ENCODE peak calls at places on chromosomes 4 and X, in ten cellular contexts. B is neural crest cell, C is neural progenitor cell, P is caudate nucleus, O is Ammon's horn, Q is astrocyte of the spinal cord, T is H7, I is H9, L is left lobe of liver, F is HEK293T. U is an unnamed sample.
A peak's percentile ranks its signal among the peaks of the same experiment; 100 is the strongest.

GRCh38 chr4:168812806-168813205 is 197.2 kb downstream of the CBR4 start:
- DNase-seq in L (no peak), I (no peak), T (peak; percentile 44), F (no peak), P (no peak), Q (no peak), O (no peak), B (no peak), C (peak; percentile 56), U (no peak)

GRCh38 chr4:179989975-179990374 is 2253.2 kb upstream of the TENM3 start:
- DNase-seq in B (no peak), Q (no peak), F (no peak), C (no peak), O (no peak), P (no peak), L (no peak), T (no peak), I (no peak), U (no peak)

GRCh38 chr4:182351485-182351884 is 108.3 kb downstream of the TENM3 start:
- DNase-seq in C (peak; percentile 22), L (no peak), P (no peak), I (no peak), T (no peak), F (no peak), O (no peak), B (no peak), Q (no peak), U (no peak)

GRCh38 chr4:158018831-158019230 is 154.0 kb downstream of the GASK1B start:
- DNase-seq in I (no peak), T (no peak), F (no peak), P (no peak), C (no peak), L (no peak), O (no peak), B (no peak), Q (no peak), U (no peak)

GRCh38 chr4:104860227-104861123 is 286.2 kb upstream of the TET2 start:
- DNase-seq in B (peak; percentile 60), O (peak; percentile 84), F (peak; percentile 45), I (peak; percentile 62), L (no peak), T (peak; percentile 53), Q (peak; percentile 84), C (peak; percentile 87), P (peak; percentile 23), U (peak; percentile 21)

GRCh38 chr4:187484186-187484585 is 511.4 kb upstream of the ZFP42 start:
- DNase-seq in C (no peak), P (no peak), I (no peak), O (no peak), Q (no peak), B (no peak), F (no peak), L (no peak), T (no peak), U (no peak)

GRCh38 chrX:93580634-93581033 is 92.7 kb downstream of the NAP1L3 start:
- DNase-seq in F (no peak), L (no peak), I (no peak), O (no peak), Q (no peak), T (no peak), C (no peak), P (no peak), B (no peak), U (no peak)

GRCh38 chr4:30847958-30848357 is 127.8 kb downstream of the PCDH7 start:
- DNase-seq in P (no peak), I (no peak), L (no peak), O (no peak), Q (no peak), T (no peak), C (no peak), B (no peak), F (no peak), U (no peak)

GRCh38 chr4:168741281-168742173 is 244.7 kb downstream of the PALLD start:
- DNase-seq in O (peak; percentile 40), F (no peak), P (no peak), C (no peak), I (no peak), L (no peak), Q (no peak), T (no peak), B (no peak), U (no peak)

GRCh38 chr4:127304356-127304755 is 328.4 kb upstream of the INTU start:
- DNase-seq in T (no peak), P (no peak), L (no peak), C (no peak), O (no peak), B (no peak), Q (peak; percentile 88), I (no peak), F (no peak), U (no peak)

GRCh38 chr4:102174800-102175199 is 170.5 kb downstream of the SLC39A8 start:
- DNase-seq in Q (peak; percentile 66), L (no peak), O (no peak), F (no peak), B (no peak), P (no peak), T (no peak), C (no peak), I (no peak), U (no peak)

GRCh38 chr4:37827030-37827705 is 682 bp downstream of the PGM2 start:
- DNase-seq in I (no peak), F (peak; percentile 6), C (no peak), B (no peak), P (no peak), Q (peak; percentile 50), L (no peak), O (no peak), T (no peak), U (no peak)

GRCh38 chr4:141524116-141524515 is 112.3 kb upstream of the IL15 start:
- DNase-seq in Q (no peak), F (no peak), C (no peak), P (no peak), T (no peak), I (no peak), L (no peak), B (no peak), O (no peak), U (no peak)

GRCh38 chr4:104616401-104616820 is 121.7 kb upstream of the CXXC4 start:
- DNase-seq in C (no peak), B (no peak), I (no peak), F (no peak), P (no peak), L (no peak), T (no peak), Q (peak; percentile 5), O (peak; percentile 35), U (no peak)

GRCh38 chrX:48508400-48509244 is at the start of gene PORCN:
- DNase-seq in B (peak; percentile 56), L (peak; percentile 78), T (peak; percentile 96), O (peak; percentile 76), Q (peak; percentile 63), F (peak; percentile 77), C (peak; percentile 84), P (peak; percentile 32), I (peak; percentile 74), U (peak; percentile 42)

GRCh38 chr4:2417765-2418651 is at the start of gene ZFYVE28:
- DNase-seq in B (no peak), T (peak; percentile 82), Q (peak; percentile 48), F (peak; percentile 44), O (peak; percentile 22), P (no peak), L (no peak), I (no peak), C (peak; percentile 39), U (no peak)

GRCh38 chrX:154457491-154458115 is 478 bp upstream of the PLXNA3 start:
- DNase-seq in O (peak; percentile 15), B (no peak), P (no peak), T (peak; percentile 96), Q (no peak), C (peak; percentile 71), I (peak; percentile 75), L (no peak), F (peak; percentile 62), U (no peak)

GRCh38 chr4:30716671-30717207 is 3.4 kb upstream of the PCDH7 start:
- DNase-seq in Q (peak; percentile 39), I (no peak), C (no peak), F (peak; percentile 17), T (no peak), B (peak; percentile 22), P (no peak), O (no peak), L (no peak), U (no peak)

GRCh38 chr4:10085828-10086505 is 30.6 kb downstream of the WDR1 start:
- DNase-seq in C (no peak), L (no peak), T (peak; percentile 36), B (no peak), F (no peak), Q (peak; percentile 60), P (no peak), O (no peak), I (no peak), U (no peak)

U was measured in C1 segment of cervical spinal cord.